ENCODE peak calls at places on chromosomes 6 and 20, in eight cellular contexts. L is uterus, K is IMR-90, T is upper lobe of left lung, C is vagina, A is ovary, R is tibial nerve, U is body of pancreas. E is an unnamed sample.
A peak's percentile ranks its signal among the peaks of the same experiment; 100 is the strongest.

GRCh38 chr6:16163066-16163465 is 34.2 kb downstream of the MYLIP start:
- DNase-seq in C (no peak), R (no peak), T (no peak), K (no peak), L (no peak), U (no peak), A (no peak), E (no peak)

GRCh38 chr20:23655551-23656211 is 17.9 kb upstream of the CST3 start:
- DNase-seq in C (peak; percentile 88), U (no peak), K (no peak), A (peak; percentile 51), R (peak; percentile 41), T (peak; percentile 68), L (peak; percentile 55), E (peak; percentile 54)

GRCh38 chr20:19828233-19828632 is 70.2 kb downstream of the RIN2 start:
- DNase-seq in C (peak; percentile 44), L (no peak), K (peak; percentile 82), U (no peak), T (no peak), R (no peak), A (no peak), E (no peak)

GRCh38 chr6:86251106-86251505 is 608.4 kb upstream of the SYNCRIP start:
- DNase-seq in L (no peak), U (no peak), K (no peak), A (no peak), C (no peak), T (no peak), R (no peak), E (no peak)

GRCh38 chr20:2695206-2695983 is 2.8 kb downstream of the EBF4 start:
- DNase-seq in T (no peak), A (no peak), C (no peak), R (no peak), U (no peak), K (no peak), L (no peak), E (no peak)

GRCh38 chr20:36248836-36249235 is 12.6 kb downstream of the AAR2 start:
- DNase-seq in C (no peak), L (no peak), T (no peak), R (no peak), A (no peak), U (no peak), K (no peak), E (no peak)

GRCh38 chr6:147063469-147064031 is 140.7 kb upstream of the STXBP5 start:
- DNase-seq in C (no peak), A (no peak), R (no peak), K (peak; percentile 89), L (no peak), T (no peak), U (no peak), E (no peak)

GRCh38 chr6:31114970-31115849 is 610 bp downstream of the PSORS1C1 start:
- DNase-seq in R (no peak), C (no peak), U (no peak), T (no peak), K (peak; percentile 42), A (no peak), L (no peak), E (no peak)

GRCh38 chr6:17866876-17867444 is 120.5 kb downstream of the KIF13A start:
- DNase-seq in C (no peak), U (no peak), T (no peak), K (no peak), R (no peak), A (no peak), L (no peak), E (no peak)

GRCh38 chr20:57738484-57738883 is 28.7 kb upstream of the PMEPA1 start:
- DNase-seq in K (no peak), T (no peak), A (no peak), C (no peak), L (no peak), U (no peak), R (no peak), E (no peak)

GRCh38 chr6:125469915-125470314 is 168.1 kb upstream of the HDDC2 start:
- DNase-seq in K (no peak), C (no peak), A (no peak), L (no peak), T (no peak), U (no peak), R (no peak), E (no peak)

GRCh38 chr6:157779705-157780604 is 43.1 kb upstream of the SNX9 start:
- DNase-seq in K (peak; percentile 64), U (no peak), L (no peak), C (no peak), A (no peak), R (no peak), T (no peak), E (no peak)

GRCh38 chr20:63957690-63958441 is 1.6 kb upstream of the UCKL1 start:
- DNase-seq in A (no peak), L (peak; percentile 57), U (no peak), T (no peak), C (no peak), K (peak; percentile 23), R (no peak), E (peak; percentile 89)

GRCh38 chr20:6094038-6094437 is 28.8 kb downstream of the FERMT1 start:
- DNase-seq in R (no peak), L (no peak), A (no peak), C (no peak), K (no peak), T (no peak), U (no peak), E (no peak)

GRCh38 chr6:143325379-143326140 is 124.9 kb downstream of the ADAT2 start:
- DNase-seq in K (peak; percentile 39), R (no peak), U (no peak), A (no peak), C (no peak), T (no peak), L (no peak), E (no peak)

DNA sequence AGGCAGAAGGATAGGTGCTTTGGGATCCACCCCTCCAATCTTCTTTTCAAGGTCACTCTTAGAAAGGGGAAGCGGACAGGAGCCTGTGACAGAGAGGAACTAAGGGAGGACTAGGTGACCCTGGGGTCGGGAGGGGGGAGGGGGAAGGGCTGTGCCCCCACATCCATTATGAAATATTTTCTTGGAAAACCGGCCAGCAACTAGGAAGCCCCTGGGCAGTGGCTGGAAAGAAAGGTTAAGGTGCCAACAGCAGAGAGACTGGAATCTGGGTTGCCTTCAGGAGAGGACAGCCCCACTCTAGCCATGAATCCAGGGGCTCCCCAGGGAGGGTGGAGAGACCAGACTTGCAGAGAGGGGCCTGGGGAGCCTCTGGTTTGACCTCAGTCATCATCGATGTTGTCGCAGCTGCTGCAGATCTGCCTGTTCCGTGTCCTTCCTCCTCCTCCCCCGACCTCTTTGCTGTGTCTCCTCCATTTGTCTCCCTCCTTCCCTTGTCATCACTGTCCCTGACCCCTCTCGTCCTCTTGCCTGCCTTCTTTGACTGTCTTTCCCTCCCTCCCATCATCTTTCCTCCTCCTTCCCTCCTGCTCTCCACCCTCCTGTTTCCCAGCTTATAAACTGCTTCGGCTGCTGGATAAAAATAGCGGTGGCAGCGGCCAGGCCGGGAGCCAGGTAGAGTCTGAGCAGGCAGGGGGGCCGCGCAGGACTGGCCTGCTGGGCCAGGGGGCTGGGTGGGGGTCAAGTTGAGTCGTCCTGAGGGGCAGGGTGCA is 3.2 kb downstream of the SLC29A1 start:
- DNase-seq in U (no peak), C (no peak), K (no peak), L (peak; percentile 44), A (no peak), R (no peak), T (no peak), E (no peak)
- H3K4me3 ChIP-seq in U (no peak overlapping the region), C (peak overlapping the region; percentile 32), K (no peak overlapping the region), L (no peak overlapping the region), A (peak overlapping the region; percentile 0), R (no peak overlapping the region), T (no peak overlapping the region), E (no peak overlapping the region)

GRCh38 chr6:159998543-159998942 is 29.7 kb downstream of the IGF2R start:
- DNase-seq in L (no peak), U (no peak), A (no peak), T (no peak), R (no peak), K (no peak), C (no peak), E (no peak)
- H3K9me3 ChIP-seq in L (peaks cover 10% of the 10 kb centered on the region), U (no peaks in the 10 kb centered on the region), A (no peaks in the 10 kb centered on the region), T (no peaks in the 10 kb centered on the region), R (no peaks in the 10 kb centered on the region), K (no peaks in the 10 kb centered on the region), C (no peaks in the 10 kb centered on the region), E (no peaks in the 10 kb centered on the region)

GRCh38 chr20:47334022-47334551 is 22.4 kb downstream of the ZMYND8 start:
- DNase-seq in C (no peak), L (no peak), T (no peak), K (peak; percentile 96), U (no peak), A (no peak), R (no peak), E (peak; percentile 69)
- TF ChIP-seq POLR2A in C (no peak), L (peak; percentile 16), T (no peak), K (peak; percentile 17), U (no peak), A (no peak), R (no peak), E (peak; percentile 44)

DNA sequence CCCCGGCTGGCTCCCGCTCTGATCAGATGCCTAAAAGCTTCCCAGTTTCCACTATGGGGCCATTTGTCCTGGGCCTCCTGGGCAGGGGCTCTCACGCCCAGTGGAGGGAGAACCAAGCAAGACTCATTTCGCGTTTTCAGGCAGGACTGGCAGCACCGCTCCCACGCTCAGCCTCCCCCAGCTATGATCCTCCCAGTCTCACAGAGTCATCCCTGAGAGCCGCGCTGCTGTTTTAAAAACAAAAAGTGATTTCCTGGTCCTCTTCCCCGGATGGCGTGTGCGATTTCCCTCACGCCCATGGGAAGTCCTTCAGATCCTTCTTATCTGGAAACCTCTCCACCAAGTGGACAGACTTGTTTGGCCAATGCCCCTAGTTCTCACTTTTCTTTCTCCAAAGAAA is at the start of gene ADGRF5:
- DNase-seq in K (no peak), A (no peak), C (no peak), T (peak; percentile 62), R (no peak), U (no peak), L (no peak), E (no peak)
- H3K4me3 ChIP-seq in K (no peak within 1 kb of the TSS), A (no peak within 1 kb of the TSS), C (peak within 1 kb of the TSS; percentile 14), T (peak within 1 kb of the TSS; percentile 20), R (no peak within 1 kb of the TSS), U (no peak within 1 kb of the TSS), L (peak within 1 kb of the TSS; percentile 14), E (no peak within 1 kb of the TSS)

E was measured in Peyer's patch.